ENCODE peak calls at places on chromosome 9, in seven cellular contexts. U, C, A, F, Q, D and E are unnamed samples.

GRCh38 chr9:75918909-75919308 is 28.4 kb downstream of the PCSK5 start:
- DNase-seq in U (no peak), C (no peak), A (no peak), F (no peak), Q (no peak), D (no peak), E (no peak)

GRCh38 chr9:127131871-127132270 is 9.4 kb upstream of the ANGPTL2 start:
- DNase-seq in U (peak; percentile 36), C (peak; percentile 19), A (no peak), F (peak; percentile 17), Q (peak; percentile 53), D (no peak), E (no peak)

GRCh38 chr9:109289186-109289585 is 31.7 kb downstream of the EPB41L4B start:
- DNase-seq in U (no peak), C (no peak), A (no peak), F (peak; percentile 40), Q (no peak), D (no peak), E (no peak)

GRCh38 chr9:114991861-114992260 is 61.5 kb upstream of the TNFSF8 start:
- DNase-seq in U (no peak), C (no peak), A (no peak), F (no peak), Q (no peak), D (no peak), E (no peak)

GRCh38 chr9:116928283-116928682 is 241.2 kb downstream of the TRIM32 start:
- DNase-seq in U (no peak), C (no peak), A (no peak), F (no peak), Q (no peak), D (no peak), E (no peak)

GRCh38 chr9:35599763-35600604 is 5.1 kb upstream of the TESK1 start:
- DNase-seq in U (no peak), C (peak; percentile 65), A (peak; percentile 33), F (peak; percentile 65), Q (peak; percentile 47), D (no peak), E (no peak)

GRCh38 chr9:27572918-27573698 is at the start of gene C9orf72:
- DNase-seq in U (peak; percentile 66), C (no peak), A (peak; percentile 87), F (peak; percentile 72), Q (peak; percentile 81), D (peak; percentile 67), E (peak; percentile 92)

GRCh38 chr9:124044448-124044847 is 32.9 kb downstream of the LHX2 start:
- DNase-seq in U (no peak), C (no peak), A (no peak), F (no peak), Q (no peak), D (no peak), E (no peak)

GRCh38 chr9:105245720-105246161 is 1.3 kb downstream of the SLC44A1 start:
- DNase-seq in U (no peak), C (no peak), A (no peak), F (no peak), Q (no peak), D (no peak), E (no peak)

GRCh38 chr9:99660191-99660636 is 161.5 kb upstream of the NR4A3 start:
- DNase-seq in U (no peak), C (no peak), A (no peak), F (no peak), Q (no peak), D (no peak), E (no peak)

GRCh38 chr9:100474082-100474949 is 1.4 kb downstream of the TMEFF1 start:
- DNase-seq in U (no peak), C (no peak), A (peak; percentile 85), F (peak; percentile 54), Q (peak; percentile 42), D (no peak), E (peak; percentile 46)

GRCh38 chr9:117145811-117146490 is 268.9 kb downstream of the ASTN2 start:
- DNase-seq in U (no peak), C (no peak), A (peak; percentile 3), F (no peak), Q (no peak), D (no peak), E (no peak)

GRCh38 chr9:85978496-85978895 is 37.5 kb downstream of the NAA35 start:
- DNase-seq in U (no peak), C (no peak), A (peak; percentile 4), F (no peak), Q (no peak), D (no peak), E (no peak)

GRCh38 chr9:87280421-87280820 is 217.2 kb upstream of the DAPK1 start:
- DNase-seq in U (no peak), C (no peak), A (no peak), F (no peak), Q (no peak), D (no peak), E (no peak)

GRCh38 chr9:70030156-70030555 is 13.5 kb upstream of the MAMDC2 start:
- DNase-seq in U (no peak), C (no peak), A (no peak), F (no peak), Q (no peak), D (no peak), E (no peak)

GRCh38 chr9:4762889-4763521 is 22.0 kb upstream of the AK3 start:
- DNase-seq in U (no peak), C (peak; percentile 87), A (peak; percentile 82), F (peak; percentile 68), Q (peak; percentile 81), D (no peak), E (peak; percentile 24)

GRCh38 chr9:89435315-89435823 is 62.5 kb downstream of the SEMA4D start:
- DNase-seq in U (peak; percentile 94), C (peak; percentile 94), A (peak; percentile 77), F (peak; percentile 98), Q (peak; percentile 84), D (no peak), E (peak; percentile 86)

GRCh38 chr9:89260525-89260924 is 50.5 kb upstream of the CKS2 start:
- DNase-seq in U (no peak), C (no peak), A (no peak), F (no peak), Q (no peak), D (no peak), E (no peak)

GRCh38 chr9:78543353-78543752 is 246.4 kb downstream of the PSAT1 start:
- DNase-seq in U (no peak), C (no peak), A (peak; percentile 41), F (peak; percentile 78), Q (no peak), D (no peak), E (no peak)
- H3K27ac ChIP-seq in U (no peak overlapping the region), C (no peak overlapping the region), A (peak overlapping the region; percentile 88), F (peak overlapping the region; percentile 27), Q (no peak overlapping the region), D (no peak overlapping the region), E (peak overlapping the region; percentile 0)

GRCh38 chr9:112379177-112380101 is 469 bp upstream of the HSDL2 start:
- DNase-seq in U (peak; percentile 100), C (peak; percentile 99), A (peak; percentile 99), F (peak; percentile 99), Q (peak; percentile 99), D (peak; percentile 92), E (peak; percentile 99)

GRCh38 chr9:112380102-112380581 is at the start of gene HSDL2:
- DNase-seq in U (no peak), C (no peak), A (no peak), F (peak; percentile 19), Q (no peak), D (peak; percentile 41), E (peak; percentile 74)

GRCh38 chr9:112382066-112382465 is 2.2 kb downstream of the HSDL2 start:
- DNase-seq in U (no peak), C (no peak), A (no peak), F (no peak), Q (no peak), D (no peak), E (no peak)

GRCh38 chr9:112382501-112383364 is 2.8 kb downstream of the HSDL2 start:
- DNase-seq in U (no peak), C (no peak), A (no peak), F (no peak), Q (no peak), D (no peak), E (peak; percentile 17)

GRCh38 chr9:112380771-112381181 is 868 bp downstream of the HSDL2 start:
- DNase-seq in U (no peak), C (no peak), A (no peak), F (no peak), Q (peak; percentile 9), D (no peak), E (peak; percentile 34)
- H3K4me2 ChIP-seq in U (peak overlapping the region; percentile 93), C (peak overlapping the region; percentile 75), A (peak overlapping the region; percentile 74), F (peak overlapping the region; percentile 84), Q (peak overlapping the region; percentile 39), D (peak overlapping the region; percentile 71), E (peak overlapping the region; percentile 74)

GRCh38 chr9:679462-679861 is 162.0 kb upstream of the DMRT1 start:
- DNase-seq in U (no peak), C (no peak), A (no peak), F (no peak), Q (no peak), D (no peak), E (no peak)
- H3K27ac ChIP-seq in U (no peak overlapping the region), C (no peak overlapping the region), A (no peak overlapping the region), F (no peak overlapping the region), Q (no peak overlapping the region), D (no peak overlapping the region), E (no peak overlapping the region)

GRCh38 chr9:128684065-128684324 is 5.0 kb upstream of the SET start:
- DNase-seq in U (no peak), C (no peak), A (no peak), F (no peak), Q (no peak), D (no peak), E (no peak)

GRCh38 chr9:128687453-128687852 is 1.6 kb upstream of the SET start:
- DNase-seq in U (no peak), C (no peak), A (no peak), F (no peak), Q (no peak), D (no peak), E (no peak)

GRCh38 chr9:128684325-128685021 is 4.5 kb upstream of the SET start:
- DNase-seq in U (peak; percentile 90), C (peak; percentile 87), A (peak; percentile 85), F (peak; percentile 91), Q (peak; percentile 96), D (peak; percentile 90), E (peak; percentile 91)

GRCh38 chr9:128685022-128685332 is 4.0 kb upstream of the SET start:
- DNase-seq in U (no peak), C (no peak), A (no peak), F (no peak), Q (no peak), D (no peak), E (no peak)

DNA sequence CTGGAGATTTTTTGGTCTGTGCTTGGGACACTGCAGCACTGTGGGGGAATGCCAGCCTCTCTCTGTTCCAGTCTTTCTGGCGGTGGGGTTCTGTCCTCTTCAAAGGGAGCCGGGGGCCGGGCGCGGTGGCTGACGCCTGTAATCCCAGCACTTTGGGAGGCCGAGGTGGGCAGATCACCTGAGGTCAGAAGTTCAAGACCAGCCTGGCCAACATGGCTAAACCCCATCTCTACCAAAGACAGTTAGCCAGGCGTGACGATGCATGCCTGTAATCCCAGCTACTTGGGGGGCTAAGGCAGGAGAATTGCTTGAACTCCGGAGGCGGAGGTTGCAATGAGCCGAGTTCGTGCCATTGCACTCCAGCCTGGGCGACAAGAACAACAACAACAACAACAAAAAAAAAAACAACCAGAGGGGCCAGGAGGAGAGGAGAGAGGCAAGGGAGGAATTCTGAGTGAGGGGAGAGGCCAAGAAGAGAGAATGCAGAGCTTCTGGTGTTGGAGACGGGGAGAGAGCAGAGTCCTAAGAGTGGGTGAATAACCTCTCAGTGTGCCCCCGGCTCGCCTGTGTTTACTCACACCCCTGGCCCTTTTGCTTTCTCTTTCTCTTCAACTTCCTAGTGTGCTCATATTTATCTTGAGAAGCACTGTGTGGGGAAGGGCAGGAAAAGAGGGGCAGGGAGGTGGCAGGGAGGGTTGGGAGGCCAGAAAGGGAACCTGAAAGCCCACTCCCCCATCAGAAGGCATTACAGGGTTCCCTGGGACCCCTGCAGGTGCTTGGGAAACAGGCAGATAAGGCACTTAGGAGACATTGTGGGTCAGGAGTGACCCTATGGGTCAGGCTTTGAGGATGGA is 3.2 kb upstream of the SET start:
- DNase-seq in U (no peak), C (no peak), A (no peak), F (no peak), Q (no peak), D (no peak), E (peak; percentile 57)
- H3K4me2 ChIP-seq in U (peak overlapping the region; percentile 99), C (peak overlapping the region; percentile 73), A (peak overlapping the region; percentile 92), F (peak overlapping the region; percentile 99), Q (peak overlapping the region; percentile 100), D (peak overlapping the region; percentile 91), E (peak overlapping the region; percentile 98)